ENCODE peak calls at places on chromosomes 4 and X, in five cellular contexts. Z, C, O, X and A are unnamed samples.

GRCh38 chr4:17068885-17069284 is 170.4 kb upstream of the LDB2 start:
- DNase-seq in Z (no peak), C (no peak), O (no peak), X (no peak), A (no peak)

GRCh38 chr4:1690698-1691097 is 6.6 kb upstream of the FAM53A start:
- DNase-seq in Z (no peak), C (no peak), O (no peak), X (no peak), A (peak; percentile 30)

GRCh38 chr4:1554246-1554875 is 129.8 kb downstream of the FAM53A start:
- DNase-seq in Z (no peak), C (no peak), O (no peak), X (no peak), A (no peak)

GRCh38 chr4:144615182-144615581 is 30.8 kb upstream of the HHIP start:
- DNase-seq in Z (no peak), C (no peak), O (no peak), X (no peak), A (no peak)

GRCh38 chr4:10173754-10174749 is 57.5 kb upstream of the WDR1 start:
- DNase-seq in Z (no peak), C (no peak), O (peak; percentile 90), X (peak; percentile 50), A (peak; percentile 89)

GRCh38 chr4:120446051-120446567 is 379.5 kb upstream of the MAD2L1 start:
- DNase-seq in Z (no peak), C (no peak), O (no peak), X (no peak), A (no peak)

GRCh38 chr4:123478859-123479345 is 82.3 kb downstream of the SPRY1 start:
- DNase-seq in Z (peak; percentile 64), C (no peak), O (peak; percentile 72), X (peak; percentile 82), A (no peak)

GRCh38 chr4:125013891-125014290 is 300.9 kb upstream of the FAT4 start:
- DNase-seq in Z (no peak), C (no peak), O (no peak), X (no peak), A (no peak)

GRCh38 chrX:78092296-78092695 is 11.8 kb upstream of the PGK1 start:
- DNase-seq in Z (peak; percentile 54), C (peak; percentile 46), O (no peak), X (no peak), A (no peak)

GRCh38 chrX:50941638-50942037 is 31.1 kb downstream of the BMP15 start:
- DNase-seq in Z (no peak), C (peak; percentile 40), O (no peak), X (no peak), A (no peak)

GRCh38 chrX:57929373-57929772 is 19.1 kb upstream of the ZXDA start:
- DNase-seq in Z (peak; percentile 8), C (no peak), O (no peak), X (no peak), A (no peak)

GRCh38 chr4:162323919-162324318 is 160.1 kb upstream of the FSTL5 start:
- DNase-seq in Z (no peak), C (no peak), O (no peak), X (no peak), A (no peak)

GRCh38 chr4:59380841-59381366 is 1819.2 kb upstream of the ADGRL3 start:
- DNase-seq in Z (no peak), C (no peak), O (no peak), X (no peak), A (no peak)

GRCh38 chr4:93475730-93476129 is 352.8 kb upstream of the ATOH1 start:
- DNase-seq in Z (no peak), C (no peak), O (no peak), X (no peak), A (no peak)

GRCh38 chr4:41933997-41934812 is 1.0 kb upstream of the TMEM33 start:
- DNase-seq in Z (peak; percentile 16), C (no peak), O (no peak), X (no peak), A (no peak)

GRCh38 chr4:175745340-175745739 is 66.7 kb downstream of the GPM6A start:
- DNase-seq in Z (no peak), C (no peak), O (no peak), X (no peak), A (no peak)

GRCh38 chrX:143648705-143649104 is 12.8 kb upstream of the SLITRK4 start:
- DNase-seq in Z (no peak), C (no peak), O (no peak), X (no peak), A (no peak)

GRCh38 chr4:1497189-1497801 is 91.1 kb upstream of the NKX1-1 start:
- DNase-seq in Z (no peak), C (no peak), O (no peak), X (no peak), A (no peak)

GRCh38 chrX:581717-582116 is 48.9 kb upstream of the SHOX start:
- DNase-seq in Z (no peak), C (no peak), O (no peak), X (no peak), A (no peak)

GRCh38 chr4:143089291-143089690 is 95.4 kb upstream of the USP38 start:
- DNase-seq in Z (no peak), C (no peak), O (no peak), X (no peak), A (no peak)

GRCh38 chrX:131895002-131895401 is 128.1 kb upstream of the STK26 start:
- DNase-seq in Z (no peak), C (no peak), O (no peak), X (no peak), A (no peak)

GRCh38 chr4:9804918-9805317 is 23.5 kb downstream of the DRD5 start:
- DNase-seq in Z (no peak), C (no peak), O (no peak), X (no peak), A (no peak)

GRCh38 chrX:118530537-118530936 is 34.9 kb downstream of the DOCK11 start:
- DNase-seq in Z (no peak), C (no peak), O (no peak), X (no peak), A (no peak)

GRCh38 chr4:140595065-140595464 is 26.3 kb upstream of the UCP1 start:
- DNase-seq in Z (peak; percentile 37), C (peak; percentile 50), O (peak; percentile 31), X (no peak), A (no peak)
- TF ChIP-seq CTCF in Z (peak; percentile 72), C (peak; percentile 62), O (no peak), X (no peak), A (no peak)

GRCh38 chrX:20681691-20682090 is 415.0 kb upstream of the RPS6KA3 start:
- DNase-seq in Z (no peak), C (no peak), O (no peak), X (no peak), A (no peak)
- TF ChIP-seq POLR2AphosphoS5 in Z (no peak), C (no peak), O (no peak), X (no peak), A (no peak)

DNA sequence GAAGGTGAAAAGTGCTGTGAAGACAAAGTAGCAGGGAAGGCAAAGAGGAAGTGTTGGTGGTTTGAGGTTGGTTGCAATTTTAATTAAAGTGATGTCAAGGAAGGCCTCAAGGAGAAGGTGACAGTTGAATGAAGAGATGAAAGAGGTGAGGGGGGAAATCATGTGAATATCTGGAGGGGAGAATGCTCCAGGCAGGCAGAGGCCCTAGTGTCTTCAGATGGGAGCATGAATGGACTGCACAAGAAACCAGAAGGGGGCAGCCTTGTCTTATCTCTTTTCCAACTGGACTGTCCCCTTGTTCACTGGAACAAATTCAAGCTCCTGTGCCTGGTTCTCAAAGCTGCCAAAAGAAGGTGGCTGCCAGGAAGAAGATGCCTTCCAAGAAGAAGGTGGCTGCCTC is 68.4 kb downstream of the MAOB start:
- DNase-seq in Z (peak; percentile 10), C (peak; percentile 45), O (no peak), X (no peak), A (no peak)
- TF ChIP-seq CTCF in Z (peak; percentile 34), C (peak; percentile 7), O (no peak), X (no peak), A (no peak)

GRCh38 chr4:128527356-128527755 is 239.7 kb upstream of the PGRMC2 start:
- DNase-seq in Z (no peak), C (no peak), O (no peak), X (no peak), A (no peak)

GRCh38 chr4:128525939-128526630 is 238.5 kb upstream of the PGRMC2 start:
- DNase-seq in Z (no peak), C (no peak), O (no peak), X (no peak), A (no peak)

GRCh38 chr4:128525387-128525786 is 237.8 kb upstream of the PGRMC2 start:
- DNase-seq in Z (no peak), C (no peak), O (no peak), X (no peak), A (no peak)

GRCh38 chr4:128528177-128528576 is 240.6 kb upstream of the PGRMC2 start:
- DNase-seq in Z (no peak), C (no peak), O (no peak), X (no peak), A (no peak)

GRCh38 chr4:128528793-128529553 is 241.4 kb upstream of the PGRMC2 start:
- DNase-seq in Z (peak; percentile 68), C (no peak), O (no peak), X (peak; percentile 38), A (no peak)
- TF ChIP-seq POLR2AphosphoS5 in Z (no peak), C (no peak), O (peak; percentile 4), X (peak; percentile 15), A (no peak)

DNA sequence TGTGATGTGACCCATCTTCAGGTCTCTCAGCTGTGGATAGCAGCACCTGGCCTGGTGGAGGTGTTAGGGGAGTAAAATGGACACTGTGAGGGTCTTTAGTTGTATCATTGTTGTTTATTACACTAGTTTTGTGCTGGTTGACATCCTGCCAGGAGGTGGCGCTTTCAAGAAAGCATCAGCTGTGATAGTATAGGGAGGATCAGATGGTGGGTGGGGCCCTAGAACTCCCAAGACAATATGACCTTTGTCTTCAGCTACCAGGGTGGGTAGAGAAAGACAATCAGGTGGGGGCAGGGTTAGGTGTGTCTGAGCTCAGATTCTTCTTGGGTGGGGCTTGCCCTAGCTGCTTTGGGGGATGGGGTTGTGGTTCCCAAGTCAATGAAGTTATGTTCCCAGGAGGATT is 162.8 kb downstream of the PPP1R2C start:
- DNase-seq in Z (peak; percentile 41), C (peak; percentile 47), O (no peak), X (no peak), A (no peak)
- TF ChIP-seq CTCF in Z (peak; percentile 40), C (no peak), O (no peak), X (no peak), A (no peak)

DNA sequence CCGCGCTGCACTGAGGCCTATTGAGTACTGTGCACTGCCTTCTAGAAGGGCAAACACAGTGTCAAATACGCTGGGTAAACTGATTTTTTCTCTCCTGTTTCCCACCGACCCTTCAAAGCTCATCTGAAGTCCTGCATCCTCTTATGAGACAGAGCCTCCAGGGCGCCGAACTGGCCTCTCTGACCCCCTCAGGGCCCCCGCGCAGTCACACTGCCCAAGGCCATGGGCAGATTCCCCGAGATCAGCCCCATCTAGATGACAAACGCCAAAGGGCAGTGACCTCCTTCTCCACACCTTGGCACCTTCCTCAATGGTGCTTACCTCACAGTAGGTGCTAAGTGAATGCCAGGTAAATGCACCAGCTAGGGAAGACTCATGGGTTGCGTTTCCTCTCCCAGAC is 34.4 kb downstream of the CHST7 start:
- DNase-seq in Z (no peak), C (no peak), O (no peak), X (no peak), A (no peak)
- TF ChIP-seq POLR2AphosphoS5 in Z (no peak), C (no peak), O (no peak), X (no peak), A (no peak)

GRCh38 chr4:100935090-100935489 is 412.2 kb downstream of the PPP3CA start:
- DNase-seq in Z (peak; percentile 38), C (no peak), O (no peak), X (no peak), A (no peak)
- TF ChIP-seq CTCF in Z (peak; percentile 67), C (no peak), O (no peak), X (no peak), A (no peak)

GRCh38 chr4:71198958-71199357 is 139.9 kb upstream of the SLC4A4 start:
- DNase-seq in Z (no peak), C (no peak), O (no peak), X (no peak), A (no peak)
- TF ChIP-seq POLR2AphosphoS5 in Z (no peak), C (no peak), O (no peak), X (no peak), A (no peak)